ENCODE peak calls at places on chromosome 9, in four cellular contexts. K, X, D and R are unnamed samples.

GRCh38 chr9:120862452-120862851 is 14.5 kb downstream of the PHF19 start:
- DNase-seq in X (no peak), D (no peak), K (no peak), R (no peak)

GRCh38 chr9:130387905-130388304 is 56.9 kb upstream of the ASS1 start:
- DNase-seq in K (no peak), D (no peak), X (no peak), R (no peak)

GRCh38 chr9:70405808-70406445 is 8.5 kb downstream of the KLF9 start:
- DNase-seq in K (no peak), D (no peak), X (no peak), R (no peak)

GRCh38 chr9:129867138-129868032 is 32.1 kb downstream of the USP20 start:
- DNase-seq in X (no peak), D (no peak), K (no peak), R (no peak)

GRCh38 chr9:107819772-107820171 is 330.2 kb upstream of the KLF4 start:
- DNase-seq in X (no peak), D (peak; percentile 26), K (no peak), R (peak; percentile 7)

GRCh38 chr9:93079371-93079770 is 16.6 kb upstream of the CARD19 start:
- DNase-seq in D (peak; percentile 19), K (peak; percentile 77), X (no peak), R (no peak)

GRCh38 chr9:110192531-110193326 is 15.2 kb downstream of the C9orf152 start:
- DNase-seq in D (peak; percentile 42), K (no peak), X (no peak), R (no peak)

GRCh38 chr9:115035872-115036612 is 81.9 kb downstream of the TNC start:
- DNase-seq in D (no peak), X (no peak), K (no peak), R (no peak)

GRCh38 chr9:71703172-71703872 is 65.0 kb downstream of the CEMIP2 start:
- DNase-seq in X (no peak), K (no peak), D (no peak), R (no peak)

GRCh38 chr9:120230227-120230626 is 349.7 kb downstream of the CDK5RAP2 start:
- DNase-seq in D (no peak), K (no peak), X (no peak), R (no peak)

GRCh38 chr9:128587453-128587852 is 35.1 kb downstream of the SPTAN1 start:
- DNase-seq in D (no peak), K (no peak), X (no peak), R (no peak)

GRCh38 chr9:15357050-15357653 is 50.1 kb upstream of the TTC39B start:
- DNase-seq in D (no peak), K (no peak), X (no peak), R (no peak)

GRCh38 chr9:124621371-124622328 is 114.5 kb upstream of the NR5A1 start:
- DNase-seq in D (no peak), X (no peak), K (no peak), R (no peak)

GRCh38 chr9:111945216-111945615 is 48.6 kb downstream of the UGCG start:
- DNase-seq in D (no peak), K (no peak), X (no peak), R (no peak)

GRCh38 chr9:110255417-110256141 is 728 bp downstream of the TXN start:
- DNase-seq in K (peak; percentile 88), X (peak; percentile 90), D (peak; percentile 62), R (peak; percentile 55)

GRCh38 chr9:113634597-113635515 is 171.3 kb downstream of the RGS3 start:
- DNase-seq in D (no peak), X (no peak), K (peak; percentile 64), R (no peak)

GRCh38 chr9:2933165-2934095 is 89.5 kb upstream of the PUM3 start:
- DNase-seq in X (no peak), K (no peak), D (no peak), R (no peak)

GRCh38 chr9:94860678-94861588 is 134.4 kb downstream of the AOPEP start:
- DNase-seq in K (no peak), X (no peak), D (no peak), R (no peak)

GRCh38 chr9:121878208-121878835 is 214.8 kb downstream of the TTLL11 start:
- DNase-seq in X (no peak), K (no peak), D (no peak), R (no peak)

GRCh38 chr9:88339322-88339721 is 48.9 kb upstream of the SPIN1 start:
- DNase-seq in D (no peak), X (no peak), K (no peak), R (no peak)

GRCh38 chr9:99057665-99058625 is 47.0 kb upstream of the TGFBR1 start:
- DNase-seq in K (no peak), X (no peak), D (no peak), R (peak; percentile 12)

GRCh38 chr9:109817846-109818472 is 38.0 kb downstream of the PALM2AKAP2 start:
- DNase-seq in D (peak; percentile 47), X (no peak), K (no peak), R (peak; percentile 82)

GRCh38 chr9:111959468-111959941 is 62.9 kb downstream of the UGCG start:
- DNase-seq in D (no peak), X (no peak), K (no peak), R (no peak)

GRCh38 chr9:133131506-133131905 is 10.5 kb upstream of the RALGDS start:
- DNase-seq in K (no peak), D (no peak), X (no peak), R (no peak)

GRCh38 chr9:133134419-133135190 is 13.6 kb upstream of the RALGDS start:
- DNase-seq in D (no peak), X (no peak), K (no peak), R (no peak)

GRCh38 chr9:133130721-133131244 is 9.7 kb upstream of the RALGDS start:
- DNase-seq in X (no peak), D (no peak), K (no peak), R (no peak)

GRCh38 chr9:133133680-133134418 is 12.8 kb upstream of the RALGDS start:
- DNase-seq in X (no peak), K (peak; percentile 96), D (peak; percentile 79), R (peak; percentile 93)

DNA sequence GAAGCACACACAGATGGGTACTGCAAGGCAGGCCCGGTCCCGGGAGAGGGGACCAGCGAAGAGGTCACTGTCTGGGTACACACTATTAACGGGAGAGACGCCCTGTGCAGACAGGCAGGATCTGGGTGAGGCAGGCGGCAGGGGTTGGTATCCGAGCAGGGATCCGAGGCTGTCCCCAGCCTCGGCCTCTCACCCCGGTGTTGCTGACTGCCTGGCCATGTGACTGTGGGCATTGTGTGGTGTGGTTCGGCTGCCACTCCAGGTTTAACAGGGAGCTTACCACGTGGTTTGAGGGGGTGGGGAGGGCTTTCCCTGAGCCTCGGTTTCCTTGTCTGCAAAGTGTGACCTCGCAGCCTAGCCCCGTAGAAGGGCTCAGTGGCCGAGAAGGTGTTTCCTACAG is 11.1 kb upstream of the RALGDS start:
- DNase-seq in X (no peak), K (no peak), D (no peak), R (no peak)
- TF ChIP-seq POLR2A in X (no peak), K (no peak), D (no peak), R (no peak)

DNA sequence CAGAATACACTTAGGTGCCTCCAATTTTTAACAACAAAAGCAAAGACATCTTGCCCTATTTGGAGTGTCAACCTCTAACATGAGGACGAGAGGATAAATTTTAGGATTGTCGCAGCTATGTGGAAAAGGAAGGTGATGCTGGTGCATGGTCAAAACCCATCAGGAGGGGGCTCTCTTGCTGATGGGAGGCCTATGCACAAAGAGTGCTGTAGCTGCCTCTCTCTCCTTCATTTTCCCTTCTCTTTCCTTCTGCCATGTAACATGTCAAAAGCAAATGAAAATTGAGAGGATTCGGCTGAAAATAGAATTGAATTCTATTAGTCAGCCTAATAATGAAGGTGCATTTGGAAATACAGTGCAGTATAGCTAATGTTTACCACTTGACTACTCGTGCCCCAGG is 578.7 kb upstream of the ZNF462 start:
- DNase-seq in D (no peak), K (no peak), X (no peak), R (no peak)
- TF ChIP-seq CTCF in D (no peak), K (no peak), X (no peak), R (no peak)

GRCh38 chr9:133367778-133368177 is 8.1 kb downstream of the SURF4 start:
- DNase-seq in K (no peak), X (no peak), D (no peak), R (no peak)

GRCh38 chr9:133368249-133368881 is 7.5 kb downstream of the SURF4 start:
- DNase-seq in K (no peak), D (no peak), X (no peak), R (no peak)

GRCh38 chr9:133366435-133366834 is 9.4 kb downstream of the SURF4 start:
- DNase-seq in X (no peak), K (no peak), D (no peak), R (no peak)

GRCh38 chr9:133369419-133369818 is 6.4 kb downstream of the SURF4 start:
- DNase-seq in X (no peak), K (no peak), D (no peak), R (no peak)

DNA sequence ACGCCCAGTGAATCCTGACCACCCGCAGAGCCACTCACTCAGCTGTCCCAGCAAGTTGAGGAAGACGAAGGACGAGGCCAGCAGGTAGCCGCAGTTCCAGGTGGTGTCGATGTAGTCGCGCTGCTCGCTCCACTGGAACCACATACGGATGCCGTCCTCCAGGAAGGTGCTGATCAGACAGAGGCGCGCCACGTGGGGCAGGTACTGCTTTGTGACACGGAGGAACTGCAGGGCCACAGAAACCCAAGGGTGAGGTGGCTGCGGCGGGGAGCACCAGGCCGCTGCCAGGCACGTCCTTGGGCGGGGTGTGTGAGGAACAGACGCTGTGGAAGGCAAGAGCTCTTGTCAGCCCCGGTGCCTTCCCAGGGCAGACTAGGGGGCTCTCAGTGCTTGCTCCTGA is 8.6 kb downstream of the SURF4 start:
- DNase-seq in D (no peak), K (no peak), X (no peak), R (no peak)
- H3K4me1 ChIP-seq in D (peaks cover 10% of the 10 kb centered on the region), K (peaks cover 88% of the 10 kb centered on the region), X (peaks cover 73% of the 10 kb centered on the region), R (peaks cover 36% of the 10 kb centered on the region)

GRCh38 chr9:92046676-92047075 is 68.5 kb downstream of the SPTLC1 start:
- DNase-seq in D (peak; percentile 50), K (no peak), X (no peak), R (no peak)

GRCh38 chr9:92044945-92045344 is 70.3 kb downstream of the SPTLC1 start:
- DNase-seq in K (no peak), X (no peak), D (no peak), R (no peak)

GRCh38 chr9:92043002-92043401 is 72.2 kb downstream of the SPTLC1 start:
- DNase-seq in D (no peak), K (no peak), X (no peak), R (no peak)

GRCh38 chr9:92048924-92049625 is 66.1 kb downstream of the SPTLC1 start:
- DNase-seq in K (no peak), D (no peak), X (no peak), R (no peak)

DNA sequence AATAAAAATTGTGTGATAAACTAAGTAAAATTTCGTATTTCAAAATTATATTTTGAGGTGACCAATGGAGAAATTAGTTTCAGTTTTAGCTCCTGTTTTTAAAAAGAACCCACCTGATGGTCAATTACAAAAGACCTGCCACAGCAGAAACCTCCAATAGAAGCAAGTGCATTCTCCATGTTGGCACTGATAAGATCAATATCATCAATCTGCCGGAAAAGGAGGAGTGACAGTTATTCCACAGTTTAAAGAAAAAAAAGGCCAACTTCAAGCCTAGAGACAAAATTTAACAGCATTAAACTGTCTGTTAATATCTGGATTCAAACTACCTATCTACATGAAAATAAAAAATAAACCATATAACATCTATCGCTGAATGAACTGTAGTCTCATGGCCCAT is 67.7 kb downstream of the SPTLC1 start:
- DNase-seq in D (no peak), X (no peak), K (no peak), R (no peak)
- TF ChIP-seq POLR2A in D (no peak), X (no peak), K (no peak), R (no peak)